ENCODE peak calls at places on chromosomes 12 and 14, in ten cellular contexts. One of them, this sample, is unnamed.
A peak's percentile ranks its signal among the peaks of the same experiment; 100 is the strongest.

GRCh38 chr12:79549531-79550271 is 141.1 kb downstream of the PAWR start:
- DNase-seq in prostate gland: no peak
- DNase-seq in tibial artery: no peak
- DNase-seq in heart left ventricle: no peak
- DNase-seq in endodermal cell: no peak
- DNase-seq in NB4: no peak
- DNase-seq in astrocyte: peak; percentile 92
- DNase-seq in foreskin fibroblast: no peak
- DNase-seq in thoracic aorta: no peak
- DNase-seq in fibroblast of lung: peak; percentile 94
- DNase-seq in this sample: no peak

GRCh38 chr12:96233168-96233567 is 39.0 kb downstream of the ELK3 start:
- DNase-seq in NB4: no peak
- DNase-seq in fibroblast of lung: no peak
- DNase-seq in foreskin fibroblast: no peak
- DNase-seq in thoracic aorta: no peak
- DNase-seq in astrocyte: no peak
- DNase-seq in heart left ventricle: no peak
- DNase-seq in prostate gland: no peak
- DNase-seq in endodermal cell: no peak
- DNase-seq in tibial artery: peak; percentile 80
- DNase-seq in this sample: no peak

GRCh38 chr12:48677782-48678181 is 4.3 kb downstream of the KANSL2 start:
- DNase-seq in fibroblast of lung: no peak
- DNase-seq in tibial artery: no peak
- DNase-seq in astrocyte: no peak
- DNase-seq in prostate gland: no peak
- DNase-seq in foreskin fibroblast: no peak
- DNase-seq in NB4: peak; percentile 77
- DNase-seq in thoracic aorta: no peak
- DNase-seq in endodermal cell: no peak
- DNase-seq in heart left ventricle: no peak
- DNase-seq in this sample: no peak

GRCh38 chr14:69501362-69501964 is 16.9 kb downstream of the PLEKHD1 start:
- DNase-seq in prostate gland: peak; percentile 36
- DNase-seq in NB4: no peak
- DNase-seq in tibial artery: no peak
- DNase-seq in astrocyte: no peak
- DNase-seq in foreskin fibroblast: no peak
- DNase-seq in endodermal cell: no peak
- DNase-seq in fibroblast of lung: peak; percentile 11
- DNase-seq in thoracic aorta: no peak
- DNase-seq in heart left ventricle: peak; percentile 69
- DNase-seq in this sample: no peak

GRCh38 chr12:26360062-26360461 is 164.7 kb downstream of the SSPN start:
- DNase-seq in endodermal cell: no peak
- DNase-seq in tibial artery: no peak
- DNase-seq in NB4: no peak
- DNase-seq in fibroblast of lung: no peak
- DNase-seq in foreskin fibroblast: no peak
- DNase-seq in astrocyte: no peak
- DNase-seq in prostate gland: no peak
- DNase-seq in heart left ventricle: no peak
- DNase-seq in thoracic aorta: no peak
- DNase-seq in this sample: no peak

GRCh38 chr12:46492471-46493351 is 120.1 kb upstream of the SLC38A2 start:
- DNase-seq in tibial artery: no peak
- DNase-seq in NB4: no peak
- DNase-seq in foreskin fibroblast: peak; percentile 92
- DNase-seq in heart left ventricle: no peak
- DNase-seq in astrocyte: peak; percentile 93
- DNase-seq in thoracic aorta: no peak
- DNase-seq in prostate gland: no peak
- DNase-seq in endodermal cell: no peak
- DNase-seq in fibroblast of lung: peak; percentile 95
- DNase-seq in this sample: no peak

GRCh38 chr12:49357099-49357678 is 10.1 kb upstream of the SPATS2 start:
- DNase-seq in NB4: peak; percentile 63
- DNase-seq in astrocyte: no peak
- DNase-seq in endodermal cell: peak; percentile 48
- DNase-seq in foreskin fibroblast: peak; percentile 57
- DNase-seq in prostate gland: no peak
- DNase-seq in thoracic aorta: no peak
- DNase-seq in tibial artery: no peak
- DNase-seq in fibroblast of lung: peak; percentile 51
- DNase-seq in heart left ventricle: no peak
- DNase-seq in this sample: peak; percentile 53

GRCh38 chr12:8035440-8036010 is 3.0 kb downstream of the FOXJ2 start:
- DNase-seq in NB4: no peak
- DNase-seq in prostate gland: no peak
- DNase-seq in tibial artery: no peak
- DNase-seq in fibroblast of lung: peak; percentile 41
- DNase-seq in endodermal cell: peak; percentile 55
- DNase-seq in foreskin fibroblast: no peak
- DNase-seq in thoracic aorta: no peak
- DNase-seq in astrocyte: peak; percentile 37
- DNase-seq in heart left ventricle: no peak
- DNase-seq in this sample: no peak

GRCh38 chr12:49868952-49869815 is 26.3 kb upstream of the BCDIN3D start:
- DNase-seq in prostate gland: peak; percentile 65
- DNase-seq in NB4: peak; percentile 96
- DNase-seq in fibroblast of lung: peak; percentile 98
- DNase-seq in tibial artery: peak; percentile 86
- DNase-seq in astrocyte: peak; percentile 97
- DNase-seq in foreskin fibroblast: peak; percentile 90
- DNase-seq in heart left ventricle: peak; percentile 94
- DNase-seq in thoracic aorta: peak; percentile 32
- DNase-seq in endodermal cell: peak; percentile 54
- DNase-seq in this sample: no peak

GRCh38 chr12:130281157-130281799 is 56.4 kb upstream of the PIWIL1 start:
- DNase-seq in NB4: peak; percentile 15
- DNase-seq in fibroblast of lung: no peak
- DNase-seq in thoracic aorta: no peak
- DNase-seq in astrocyte: no peak
- DNase-seq in endodermal cell: peak; percentile 95
- DNase-seq in tibial artery: no peak
- DNase-seq in prostate gland: no peak
- DNase-seq in heart left ventricle: no peak
- DNase-seq in foreskin fibroblast: no peak
- DNase-seq in this sample: peak; percentile 3

GRCh38 chr14:100417466-100417865 is 94.3 kb downstream of the SLC25A47 start:
- DNase-seq in astrocyte: peak; percentile 93
- DNase-seq in heart left ventricle: no peak
- DNase-seq in NB4: peak; percentile 35
- DNase-seq in foreskin fibroblast: peak; percentile 92
- DNase-seq in tibial artery: no peak
- DNase-seq in endodermal cell: peak; percentile 94
- DNase-seq in thoracic aorta: no peak
- DNase-seq in prostate gland: no peak
- DNase-seq in fibroblast of lung: peak; percentile 95
- DNase-seq in this sample: no peak

GRCh38 chr14:70032447-70032846 is 153.2 kb downstream of the SMOC1 start:
- DNase-seq in tibial artery: no peak
- DNase-seq in endodermal cell: peak; percentile 81
- DNase-seq in prostate gland: no peak
- DNase-seq in fibroblast of lung: peak; percentile 12
- DNase-seq in astrocyte: no peak
- DNase-seq in thoracic aorta: no peak
- DNase-seq in foreskin fibroblast: no peak
- DNase-seq in heart left ventricle: no peak
- DNase-seq in NB4: no peak
- DNase-seq in this sample: no peak

GRCh38 chr12:124792177-124792576 is 71.5 kb downstream of the SCARB1 start:
- DNase-seq in tibial artery: no peak
- DNase-seq in endodermal cell: no peak
- DNase-seq in prostate gland: no peak
- DNase-seq in astrocyte: no peak
- DNase-seq in fibroblast of lung: no peak
- DNase-seq in foreskin fibroblast: no peak
- DNase-seq in thoracic aorta: no peak
- DNase-seq in heart left ventricle: no peak
- DNase-seq in NB4: no peak
- DNase-seq in this sample: no peak

GRCh38 chr14:103057372-103058208 is at the start of gene CDC42BPB:
- DNase-seq in astrocyte: peak; percentile 80
- DNase-seq in thoracic aorta: peak; percentile 38
- DNase-seq in foreskin fibroblast: peak; percentile 93
- DNase-seq in endodermal cell: peak; percentile 95
- DNase-seq in tibial artery: peak; percentile 86
- DNase-seq in NB4: peak; percentile 84
- DNase-seq in fibroblast of lung: peak; percentile 90
- DNase-seq in heart left ventricle: peak; percentile 92
- DNase-seq in prostate gland: peak; percentile 87
- DNase-seq in this sample: peak; percentile 93

DNA sequence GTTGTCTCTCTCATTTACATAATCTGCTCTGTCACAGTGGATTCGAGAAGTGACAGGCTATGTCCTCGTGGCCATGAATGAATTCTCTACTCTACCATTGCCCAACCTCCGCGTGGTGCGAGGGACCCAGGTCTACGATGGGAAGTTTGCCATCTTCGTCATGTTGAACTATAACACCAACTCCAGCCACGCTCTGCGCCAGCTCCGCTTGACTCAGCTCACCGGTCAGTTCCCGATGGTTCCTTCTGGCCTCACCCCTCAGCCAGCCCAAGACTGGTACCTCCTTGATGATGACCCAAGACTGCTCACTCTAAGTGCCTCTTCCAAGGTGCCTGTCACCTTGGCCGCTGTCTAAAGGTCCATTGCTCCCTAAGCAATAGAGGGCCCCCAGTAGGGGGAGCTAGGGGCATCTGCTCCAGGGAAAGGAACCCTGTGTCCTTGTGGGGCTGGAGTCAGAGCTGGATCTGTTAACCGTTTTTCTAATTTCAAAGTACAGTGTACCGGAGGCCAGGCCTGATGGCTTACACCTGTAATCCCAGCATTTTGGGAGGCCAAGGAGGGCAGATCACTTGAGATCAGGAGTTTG is 5.1 kb downstream of the ERBB3 start:
- DNase-seq in endodermal cell: peak; percentile 90
- DNase-seq in tibial artery: no peak
- DNase-seq in foreskin fibroblast: no peak
- DNase-seq in prostate gland: no peak
- DNase-seq in NB4: peak; percentile 73
- DNase-seq in heart left ventricle: no peak
- DNase-seq in thoracic aorta: no peak
- DNase-seq in astrocyte: no peak
- DNase-seq in fibroblast of lung: no peak
- DNase-seq in this sample: peak; percentile 32
- TF ChIP-seq CTCF in endodermal cell: peak; percentile 82
- TF ChIP-seq CTCF in tibial artery: no peak
- TF ChIP-seq CTCF in foreskin fibroblast: peak; percentile 29
- TF ChIP-seq CTCF in prostate gland: peak; percentile 8
- TF ChIP-seq CTCF in NB4: peak; percentile 98
- TF ChIP-seq CTCF in heart left ventricle: peak; percentile 28
- TF ChIP-seq CTCF in thoracic aorta: no peak
- TF ChIP-seq CTCF in astrocyte: peak; percentile 24
- TF ChIP-seq CTCF in fibroblast of lung: peak; percentile 13
- TF ChIP-seq CTCF in this sample: peak; percentile 44

GRCh38 chr14:101495827-101496778 is 65.2 kb upstream of the DIO3 start:
- DNase-seq in thoracic aorta: no peak
- DNase-seq in fibroblast of lung: no peak
- DNase-seq in endodermal cell: peak; percentile 60
- DNase-seq in tibial artery: peak; percentile 16
- DNase-seq in prostate gland: no peak
- DNase-seq in heart left ventricle: peak; percentile 10
- DNase-seq in foreskin fibroblast: no peak
- DNase-seq in NB4: no peak
- DNase-seq in astrocyte: no peak
- DNase-seq in this sample: no peak
- H3K4me3 ChIP-seq in thoracic aorta: no peak overlapping the region
- H3K4me3 ChIP-seq in fibroblast of lung: no peak overlapping the region
- H3K4me3 ChIP-seq in endodermal cell: no peak overlapping the region
- H3K4me3 ChIP-seq in tibial artery: no peak overlapping the region
- H3K4me3 ChIP-seq in prostate gland: no peak overlapping the region
- H3K4me3 ChIP-seq in heart left ventricle: no peak overlapping the region
- H3K4me3 ChIP-seq in foreskin fibroblast: no peak overlapping the region
- H3K4me3 ChIP-seq in NB4: no peak overlapping the region
- H3K4me3 ChIP-seq in astrocyte: no peak overlapping the region
- H3K4me3 ChIP-seq in this sample: no peak overlapping the region

GRCh38 chr12:85720308-85721033 is 115.7 kb downstream of the RASSF9 start:
- DNase-seq in foreskin fibroblast: no peak
- DNase-seq in endodermal cell: no peak
- DNase-seq in fibroblast of lung: no peak
- DNase-seq in NB4: no peak
- DNase-seq in heart left ventricle: no peak
- DNase-seq in thoracic aorta: no peak
- DNase-seq in astrocyte: no peak
- DNase-seq in prostate gland: no peak
- DNase-seq in tibial artery: no peak
- DNase-seq in this sample: no peak

DNA sequence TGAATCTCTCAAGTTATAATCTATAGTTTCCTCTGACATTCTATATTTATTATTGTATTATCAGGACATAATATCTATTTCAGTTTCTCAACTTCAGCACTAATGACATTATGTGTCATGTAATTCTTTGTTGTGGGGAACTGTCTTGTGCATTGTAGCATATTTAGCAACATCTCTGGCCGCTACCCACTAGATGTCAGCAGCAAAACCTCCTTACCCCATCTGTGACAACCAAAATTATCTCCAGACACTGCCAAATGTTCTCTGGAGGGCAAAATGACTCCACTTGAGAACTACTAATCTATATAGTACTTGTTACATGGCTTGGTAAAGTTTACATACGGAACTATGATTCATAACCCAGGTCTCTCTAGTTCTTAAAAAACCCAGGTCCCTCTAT is 110.2 kb downstream of the RASSF9 start:
- DNase-seq in thoracic aorta: no peak
- DNase-seq in NB4: peak; percentile 17
- DNase-seq in fibroblast of lung: peak; percentile 3
- DNase-seq in heart left ventricle: no peak
- DNase-seq in tibial artery: no peak
- DNase-seq in prostate gland: no peak
- DNase-seq in foreskin fibroblast: peak; percentile 7
- DNase-seq in astrocyte: no peak
- DNase-seq in endodermal cell: no peak
- DNase-seq in this sample: no peak
- TF ChIP-seq CTCF in thoracic aorta: no peak
- TF ChIP-seq CTCF in NB4: no peak
- TF ChIP-seq CTCF in fibroblast of lung: no peak
- TF ChIP-seq CTCF in heart left ventricle: peak; percentile 7
- TF ChIP-seq CTCF in tibial artery: no peak
- TF ChIP-seq CTCF in prostate gland: no peak
- TF ChIP-seq CTCF in foreskin fibroblast: no peak
- TF ChIP-seq CTCF in astrocyte: no peak
- TF ChIP-seq CTCF in endodermal cell: peak; percentile 24
- TF ChIP-seq CTCF in this sample: no peak

DNA sequence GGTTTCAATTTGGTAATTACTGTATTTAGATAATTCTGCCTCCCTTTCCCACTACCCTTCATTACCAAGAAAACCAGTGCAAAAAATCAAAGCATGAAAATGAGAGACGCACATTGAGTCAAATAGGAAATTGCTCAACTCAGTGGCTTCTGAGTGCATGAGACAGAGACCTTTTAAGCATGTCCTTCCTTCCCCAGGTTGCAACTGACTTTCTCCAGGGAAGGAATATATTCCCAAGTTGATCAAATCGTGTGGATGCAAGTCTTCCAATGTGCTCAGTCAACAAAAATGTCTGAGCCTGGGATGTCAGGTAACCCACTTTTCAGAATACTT is 12.9 kb downstream of the BMP4 start:
- DNase-seq in tibial artery: no peak
- DNase-seq in astrocyte: no peak
- DNase-seq in fibroblast of lung: no peak
- DNase-seq in foreskin fibroblast: no peak
- DNase-seq in NB4: no peak
- DNase-seq in thoracic aorta: no peak
- DNase-seq in heart left ventricle: no peak
- DNase-seq in prostate gland: no peak
- DNase-seq in endodermal cell: no peak
- DNase-seq in this sample: peak; percentile 45
- H3K4me3 ChIP-seq in tibial artery: no peak overlapping the region
- H3K4me3 ChIP-seq in astrocyte: no peak overlapping the region
- H3K4me3 ChIP-seq in fibroblast of lung: no peak overlapping the region
- H3K4me3 ChIP-seq in foreskin fibroblast: no peak overlapping the region
- H3K4me3 ChIP-seq in NB4: no peak overlapping the region
- H3K4me3 ChIP-seq in thoracic aorta: no peak overlapping the region
- H3K4me3 ChIP-seq in heart left ventricle: no peak overlapping the region
- H3K4me3 ChIP-seq in prostate gland: no peak overlapping the region
- H3K4me3 ChIP-seq in endodermal cell: no peak overlapping the region
- H3K4me3 ChIP-seq in this sample: no peak overlapping the region

This sample was measured in GM12865.